ENCODE peak calls at places on chromosomes 16 and 17, in five cellular contexts. F, C, D, J and P are unnamed samples.

GRCh38 chr16:11585460-11586374 is 1.0 kb downstream of the LITAF start:
- DNase-seq in F (no peak), C (peak), D (peak), J (peak), P (no peak)

GRCh38 chr17:35523296-35523695 is 14.2 kb downstream of the SLFN12L start:
- DNase-seq in F (no peak), C (no peak), D (no peak), J (no peak), P (no peak)

GRCh38 chr17:4208228-4208627 is 55.6 kb downstream of the ANKFY1 start:
- DNase-seq in F (no peak), C (peak), D (no peak), J (no peak), P (no peak)

GRCh38 chr17:67671492-67671891 is 46.2 kb upstream of the NOL11 start:
- DNase-seq in F (peak), C (no peak), D (no peak), J (no peak), P (no peak)

GRCh38 chr16:3642397-3643094 is 11.9 kb upstream of the DNASE1 start:
- DNase-seq in F (peak), C (peak), D (peak), J (no peak), P (peak)

GRCh38 chr16:72255785-72256184 is 83.8 kb upstream of the PMFBP1 start:
- DNase-seq in F (peak), C (peak), D (no peak), J (no peak), P (no peak)

GRCh38 chr17:64787255-64787920 is 125.3 kb upstream of the SMURF2 start:
- DNase-seq in F (no peak), C (no peak), D (no peak), J (no peak), P (no peak)

GRCh38 chr16:17273142-17273561 is 197.6 kb downstream of the XYLT1 start:
- DNase-seq in F (peak), C (peak), D (peak), J (peak), P (peak)

GRCh38 chr16:24309222-24309905 is 53.2 kb downstream of the CACNG3 start:
- DNase-seq in F (peak), C (peak), D (peak), J (no peak), P (peak)

GRCh38 chr17:79461041-79461440 is 149.8 kb downstream of the RBFOX3 start:
- DNase-seq in F (peak), C (peak), D (peak), J (no peak), P (peak)

GRCh38 chr16:2233872-2234812 is 2.1 kb upstream of the DNASE1L2 start:
- DNase-seq in F (no peak), C (no peak), D (no peak), J (no peak), P (no peak)

GRCh38 chr17:65434251-65434650 is 127.2 kb downstream of the AXIN2 start:
- DNase-seq in F (peak), C (no peak), D (no peak), J (no peak), P (no peak)

GRCh38 chr17:41895617-41896016 is 23.1 kb downstream of the ACLY start:
- DNase-seq in F (peak), C (peak), D (no peak), J (no peak), P (no peak)

GRCh38 chr17:62968445-62968923 is 2.4 kb downstream of the TANC2 start:
- DNase-seq in F (peak), C (peak), D (peak), J (peak), P (peak)